ENCODE peak calls at places on chromosome 13, in six cellular contexts. One of them, this sample, is unnamed.

GRCh38 chr13:35347679-35348205 is 128.7 kb downstream of the MAB21L1 start:
- DNase-seq in tibial artery: no peak
- DNase-seq in Panc1: no peak
- DNase-seq in GM23248: no peak
- DNase-seq in naive thymus-derived CD4-positive, alpha-beta T cell: no peak
- DNase-seq in endodermal cell: no peak
- DNase-seq in this sample: no peak

GRCh38 chr13:25203256-25203794 is 31.2 kb upstream of the AMER2 start:
- DNase-seq in tibial artery: no peak
- DNase-seq in Panc1: no peak
- DNase-seq in GM23248: peak; percentile 20
- DNase-seq in naive thymus-derived CD4-positive, alpha-beta T cell: no peak
- DNase-seq in endodermal cell: peak; percentile 56
- DNase-seq in this sample: no peak

GRCh38 chr13:26558912-26559485 is 1.5 kb downstream of the WASF3 start:
- DNase-seq in tibial artery: no peak
- DNase-seq in Panc1: no peak
- DNase-seq in GM23248: peak; percentile 16
- DNase-seq in naive thymus-derived CD4-positive, alpha-beta T cell: no peak
- DNase-seq in endodermal cell: no peak
- DNase-seq in this sample: no peak

GRCh38 chr13:102373221-102373620 is 28.6 kb downstream of the FGF14 start:
- DNase-seq in tibial artery: no peak
- DNase-seq in Panc1: no peak
- DNase-seq in GM23248: no peak
- DNase-seq in naive thymus-derived CD4-positive, alpha-beta T cell: no peak
- DNase-seq in endodermal cell: no peak
- DNase-seq in this sample: no peak

GRCh38 chr13:113848431-113849260 is 15.2 kb downstream of the GAS6 start:
- DNase-seq in tibial artery: no peak
- DNase-seq in Panc1: no peak
- DNase-seq in GM23248: no peak
- DNase-seq in naive thymus-derived CD4-positive, alpha-beta T cell: no peak
- DNase-seq in endodermal cell: peak; percentile 74
- DNase-seq in this sample: no peak

GRCh38 chr13:107650081-107650701 is 565.1 kb downstream of the LIG4 start:
- DNase-seq in tibial artery: peak; percentile 20
- DNase-seq in Panc1: peak; percentile 20
- DNase-seq in GM23248: peak; percentile 77
- DNase-seq in naive thymus-derived CD4-positive, alpha-beta T cell: peak; percentile 10
- DNase-seq in endodermal cell: peak; percentile 92
- DNase-seq in this sample: no peak

GRCh38 chr13:107992542-107992941 is 222.8 kb downstream of the LIG4 start:
- DNase-seq in tibial artery: no peak
- DNase-seq in Panc1: no peak
- DNase-seq in GM23248: no peak
- DNase-seq in naive thymus-derived CD4-positive, alpha-beta T cell: no peak
- DNase-seq in endodermal cell: no peak
- DNase-seq in this sample: no peak

GRCh38 chr13:65342938-65343337 is 1887.2 kb downstream of the PCDH9 start:
- DNase-seq in tibial artery: no peak
- DNase-seq in Panc1: no peak
- DNase-seq in GM23248: no peak
- DNase-seq in naive thymus-derived CD4-positive, alpha-beta T cell: no peak
- DNase-seq in endodermal cell: no peak
- DNase-seq in this sample: no peak

GRCh38 chr13:107586216-107586615 is 629.1 kb downstream of the LIG4 start:
- DNase-seq in tibial artery: no peak
- DNase-seq in Panc1: no peak
- DNase-seq in GM23248: peak; percentile 86
- DNase-seq in naive thymus-derived CD4-positive, alpha-beta T cell: no peak
- DNase-seq in endodermal cell: no peak
- DNase-seq in this sample: no peak

GRCh38 chr13:44304433-44304725 is 69.2 kb upstream of the SERP2 start:
- DNase-seq in tibial artery: no peak
- DNase-seq in Panc1: no peak
- DNase-seq in GM23248: no peak
- DNase-seq in naive thymus-derived CD4-positive, alpha-beta T cell: no peak
- DNase-seq in endodermal cell: no peak
- DNase-seq in this sample: no peak

GRCh38 chr13:45807520-45808099 is 43.9 kb downstream of the SIAH3 start:
- DNase-seq in tibial artery: no peak
- DNase-seq in Panc1: peak; percentile 28
- DNase-seq in GM23248: peak; percentile 59
- DNase-seq in naive thymus-derived CD4-positive, alpha-beta T cell: no peak
- DNase-seq in endodermal cell: peak; percentile 78
- DNase-seq in this sample: peak; percentile 32

GRCh38 chr13:60757481-60757880 is 360.5 kb downstream of the TDRD3 start:
- DNase-seq in tibial artery: no peak
- DNase-seq in Panc1: no peak
- DNase-seq in GM23248: no peak
- DNase-seq in naive thymus-derived CD4-positive, alpha-beta T cell: no peak
- DNase-seq in endodermal cell: no peak
- DNase-seq in this sample: no peak
- H3K4me3 ChIP-seq in tibial artery: no peak overlapping the region
- H3K4me3 ChIP-seq in Panc1: no peak overlapping the region
- H3K4me3 ChIP-seq in GM23248: no peak overlapping the region
- H3K4me3 ChIP-seq in naive thymus-derived CD4-positive, alpha-beta T cell: no peak overlapping the region
- H3K4me3 ChIP-seq in endodermal cell: no peak overlapping the region
- H3K4me3 ChIP-seq in this sample: no peak overlapping the region

GRCh38 chr13:40458283-40459031 is 208.0 kb downstream of the FOXO1 start:
- DNase-seq in tibial artery: no peak
- DNase-seq in Panc1: no peak
- DNase-seq in GM23248: no peak
- DNase-seq in naive thymus-derived CD4-positive, alpha-beta T cell: no peak
- DNase-seq in endodermal cell: no peak
- DNase-seq in this sample: no peak
- H3K27ac ChIP-seq in tibial artery: no peak overlapping the region
- H3K27ac ChIP-seq in Panc1: no peak overlapping the region
- H3K27ac ChIP-seq in GM23248: no peak overlapping the region
- H3K27ac ChIP-seq in naive thymus-derived CD4-positive, alpha-beta T cell: no peak overlapping the region
- H3K27ac ChIP-seq in endodermal cell: no peak overlapping the region
- H3K27ac ChIP-seq in this sample: no peak overlapping the region

GRCh38 chr13:30737511-30738342 is 2.4 kb downstream of the ALOX5AP start:
- DNase-seq in tibial artery: no peak
- DNase-seq in Panc1: no peak
- DNase-seq in GM23248: no peak
- DNase-seq in naive thymus-derived CD4-positive, alpha-beta T cell: no peak
- DNase-seq in endodermal cell: no peak
- DNase-seq in this sample: no peak
- H3K4me3 ChIP-seq in tibial artery: peak overlapping the region; percentile 9
- H3K4me3 ChIP-seq in Panc1: no peak overlapping the region
- H3K4me3 ChIP-seq in GM23248: no peak overlapping the region
- H3K4me3 ChIP-seq in naive thymus-derived CD4-positive, alpha-beta T cell: peak overlapping the region; percentile 71
- H3K4me3 ChIP-seq in endodermal cell: no peak overlapping the region
- H3K4me3 ChIP-seq in this sample: peak overlapping the region; percentile 1

DNA sequence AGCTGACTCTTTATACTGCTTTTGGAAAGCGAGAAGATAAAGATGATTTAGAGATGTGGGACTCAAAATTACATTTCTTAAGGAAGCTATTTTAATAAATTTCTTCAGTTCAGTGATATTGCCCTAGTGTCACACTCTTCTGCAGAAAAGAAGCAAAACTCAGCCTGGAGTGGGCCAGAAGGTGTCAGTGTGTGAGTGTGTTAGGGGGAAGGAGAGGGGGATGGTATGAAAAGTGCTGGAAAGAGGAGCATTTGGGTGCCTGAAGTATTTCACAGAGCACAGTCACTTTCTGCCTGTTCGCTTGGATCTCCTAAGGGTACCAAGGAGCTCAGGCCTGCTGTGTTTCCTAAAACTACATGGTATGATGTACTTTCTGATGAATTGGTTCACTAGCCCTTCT is 84.5 kb upstream of the FRY start:
- DNase-seq in tibial artery: no peak
- DNase-seq in Panc1: no peak
- DNase-seq in GM23248: peak; percentile 24
- DNase-seq in naive thymus-derived CD4-positive, alpha-beta T cell: no peak
- DNase-seq in endodermal cell: no peak
- DNase-seq in this sample: no peak
- H3K27ac ChIP-seq in tibial artery: no peak overlapping the region
- H3K27ac ChIP-seq in Panc1: no peak overlapping the region
- H3K27ac ChIP-seq in GM23248: peak overlapping the region; percentile 89
- H3K27ac ChIP-seq in naive thymus-derived CD4-positive, alpha-beta T cell: no peak overlapping the region
- H3K27ac ChIP-seq in endodermal cell: no peak overlapping the region
- H3K27ac ChIP-seq in this sample: no peak overlapping the region

GRCh38 chr13:112066624-112067004 is 335 bp upstream of the SOX1 start:
- DNase-seq in tibial artery: no peak
- DNase-seq in Panc1: no peak
- DNase-seq in GM23248: peak; percentile 34
- DNase-seq in naive thymus-derived CD4-positive, alpha-beta T cell: peak; percentile 52
- DNase-seq in endodermal cell: peak; percentile 90
- DNase-seq in this sample: peak; percentile 50

GRCh38 chr13:112065867-112066623 is 904 bp upstream of the SOX1 start:
- DNase-seq in tibial artery: no peak
- DNase-seq in Panc1: no peak
- DNase-seq in GM23248: no peak
- DNase-seq in naive thymus-derived CD4-positive, alpha-beta T cell: no peak
- DNase-seq in endodermal cell: peak; percentile 81
- DNase-seq in this sample: no peak

GRCh38 chr13:112067871-112068305 is 939 bp downstream of the SOX1 start:
- DNase-seq in tibial artery: no peak
- DNase-seq in Panc1: no peak
- DNase-seq in GM23248: peak; percentile 23
- DNase-seq in naive thymus-derived CD4-positive, alpha-beta T cell: no peak
- DNase-seq in endodermal cell: peak; percentile 82
- DNase-seq in this sample: no peak

GRCh38 chr13:112068531-112069062 is 1.6 kb downstream of the SOX1 start:
- DNase-seq in tibial artery: no peak
- DNase-seq in Panc1: no peak
- DNase-seq in GM23248: no peak
- DNase-seq in naive thymus-derived CD4-positive, alpha-beta T cell: no peak
- DNase-seq in endodermal cell: peak; percentile 66
- DNase-seq in this sample: no peak

GRCh38 chr13:112067121-112067741 is at the start of gene SOX1:
- DNase-seq in tibial artery: no peak
- DNase-seq in Panc1: no peak
- DNase-seq in GM23248: no peak
- DNase-seq in naive thymus-derived CD4-positive, alpha-beta T cell: peak; percentile 10
- DNase-seq in endodermal cell: peak; percentile 86
- DNase-seq in this sample: no peak
- H3K4me3 ChIP-seq in tibial artery: peak within 1 kb of the TSS; percentile 48
- H3K4me3 ChIP-seq in Panc1: no peak within 1 kb of the TSS
- H3K4me3 ChIP-seq in GM23248: no peak within 1 kb of the TSS
- H3K4me3 ChIP-seq in naive thymus-derived CD4-positive, alpha-beta T cell: peak within 1 kb of the TSS; percentile 37
- H3K4me3 ChIP-seq in endodermal cell: no peak within 1 kb of the TSS
- H3K4me3 ChIP-seq in this sample: no peak within 1 kb of the TSS

GRCh38 chr13:98328511-98328910 is 151.4 kb upstream of the RNF113B start:
- DNase-seq in tibial artery: no peak
- DNase-seq in Panc1: no peak
- DNase-seq in GM23248: no peak
- DNase-seq in naive thymus-derived CD4-positive, alpha-beta T cell: no peak
- DNase-seq in endodermal cell: no peak
- DNase-seq in this sample: no peak
- H3K27ac ChIP-seq in tibial artery: no peak overlapping the region
- H3K27ac ChIP-seq in Panc1: no peak overlapping the region
- H3K27ac ChIP-seq in GM23248: no peak overlapping the region
- H3K27ac ChIP-seq in naive thymus-derived CD4-positive, alpha-beta T cell: no peak overlapping the region
- H3K27ac ChIP-seq in endodermal cell: peak overlapping the region; percentile 80
- H3K27ac ChIP-seq in this sample: no peak overlapping the region

GRCh38 chr13:30141773-30142501 is 165.4 kb downstream of the KATNAL1 start:
- DNase-seq in tibial artery: no peak
- DNase-seq in Panc1: no peak
- DNase-seq in GM23248: peak; percentile 35
- DNase-seq in naive thymus-derived CD4-positive, alpha-beta T cell: no peak
- DNase-seq in endodermal cell: no peak
- DNase-seq in this sample: no peak
- H3K4me3 ChIP-seq in tibial artery: no peak overlapping the region
- H3K4me3 ChIP-seq in Panc1: no peak overlapping the region
- H3K4me3 ChIP-seq in GM23248: no peak overlapping the region
- H3K4me3 ChIP-seq in naive thymus-derived CD4-positive, alpha-beta T cell: no peak overlapping the region
- H3K4me3 ChIP-seq in endodermal cell: no peak overlapping the region
- H3K4me3 ChIP-seq in this sample: no peak overlapping the region